ENCODE peak calls at places on chromosomes 13 and 19, in ten cellular contexts. X is GM20000; M is nucleus accumbens; K is globus pallidus; J is stimulated activated CD4-positive, alpha-beta T cell treated with anti-CD3 and anti-CD28 coated beads, Interleukin-2, amount 100 ng/mL, for 48 hours; U is SW 1271; F is COR-L47; N is hypothalamus; Y is Panc1; R is substantia nigra. Q is an unnamed sample.

GRCh38 chr19:1213391-1214286 is 8.1 kb downstream of the STK11 start:
- DNase-seq in X (no peak), M (peak), K (peak), J (no peak), U (no peak), F (no peak), N (peak), Y (no peak), R (peak), Q (peak)

GRCh38 chr19:47239610-47240296 is 8.8 kb upstream of the BBC3 start:
- DNase-seq in X (peak), M (peak), K (peak), J (no peak), U (no peak), F (peak), N (peak), Y (no peak), R (peak), Q (no peak)

GRCh38 chr19:7792286-7792685 is 29.2 kb downstream of the CLEC4M start:
- DNase-seq in X (no peak), M (no peak), K (no peak), J (no peak), U (no peak), F (no peak), N (no peak), Y (no peak), R (no peak), Q (no peak)

GRCh38 chr13:23959231-23959862 is 62.0 kb upstream of the C1QTNF9B start:
- DNase-seq in X (no peak), M (no peak), K (no peak), J (no peak), U (no peak), F (no peak), N (no peak), Y (no peak), R (no peak), Q (no peak)

GRCh38 chr19:5434970-5435641 is 20.1 kb upstream of the ZNRF4 start:
- DNase-seq in X (no peak), M (peak), K (no peak), J (peak), U (no peak), F (no peak), N (no peak), Y (no peak), R (no peak), Q (no peak)

GRCh38 chr13:94384217-94384905 is 95.1 kb downstream of the DCT start:
- DNase-seq in X (no peak), M (no peak), K (peak), J (no peak), U (no peak), F (no peak), N (no peak), Y (no peak), R (no peak), Q (no peak)

GRCh38 chr19:17777840-17778620 is 16.9 kb upstream of the B3GNT3 start:
- DNase-seq in X (peak), M (no peak), K (no peak), J (peak), U (peak), F (no peak), N (peak), Y (no peak), R (peak), Q (peak)

GRCh38 chr19:49502866-49503581 is 6.8 kb downstream of the RPS11 start:
- DNase-seq in X (no peak), M (no peak), K (no peak), J (no peak), U (peak), F (peak), N (no peak), Y (no peak), R (peak), Q (no peak)

GRCh38 chr19:47315125-47315821 is 5.6 kb downstream of the C5AR1 start:
- DNase-seq in X (no peak), M (peak), K (peak), J (peak), U (peak), F (no peak), N (no peak), Y (peak), R (peak), Q (peak)

GRCh38 chr19:55485439-55486011 is 537 bp downstream of the NAT14 start:
- DNase-seq in X (peak), M (no peak), K (no peak), J (no peak), U (no peak), F (peak), N (no peak), Y (no peak), R (no peak), Q (no peak)

GRCh38 chr19:54287456-54287855 is 6.5 kb upstream of the LILRB2 start:
- DNase-seq in X (no peak), M (no peak), K (no peak), J (no peak), U (no peak), F (no peak), N (no peak), Y (no peak), R (no peak), Q (no peak)

GRCh38 chr13:33312150-33312908 is 26.8 kb upstream of the STARD13 start:
- DNase-seq in X (no peak), M (no peak), K (peak), J (no peak), U (peak), F (no peak), N (no peak), Y (peak), R (no peak), Q (no peak)

GRCh38 chr19:35545855-35546381 is 492 bp downstream of the TMEM147 start:
- DNase-seq in X (peak), M (no peak), K (no peak), J (peak), U (peak), F (peak), N (no peak), Y (no peak), R (no peak), Q (no peak)

GRCh38 chr19:852136-853013 is at the start of gene ELANE:
- DNase-seq in X (no peak), M (no peak), K (no peak), J (no peak), U (no peak), F (no peak), N (no peak), Y (no peak), R (no peak), Q (no peak)

GRCh38 chr13:28047784-28048388 is 52.5 kb downstream of the FLT3 start:
- DNase-seq in X (peak), M (no peak), K (no peak), J (no peak), U (no peak), F (no peak), N (no peak), Y (no peak), R (no peak), Q (no peak)

Q was measured in mucosa of gallbladder.